ENCODE peak calls at places on chromosome 18, in seven cellular contexts. One of them, this sample, is unnamed.

GRCh38 chr18:77062518-77063003 is 70.0 kb downstream of the MBP start:
- DNase-seq in mucosa of descending colon: no peak
- DNase-seq in GM12865: peak
- DNase-seq in cortex of kidney: no peak
- DNase-seq in T-cell: peak
- DNase-seq in adrenal gland: no peak
- DNase-seq in RPMI8226: peak
- DNase-seq in this sample: peak

GRCh38 chr18:26863122-26863879 is 2.2 kb downstream of the AQP4 start:
- DNase-seq in cortex of kidney: no peak
- DNase-seq in adrenal gland: peak
- DNase-seq in GM12865: no peak
- DNase-seq in T-cell: no peak
- DNase-seq in mucosa of descending colon: peak
- DNase-seq in RPMI8226: no peak
- DNase-seq in this sample: no peak

GRCh38 chr18:68418881-68419280 is 296.0 kb downstream of the TMX3 start:
- DNase-seq in cortex of kidney: no peak
- DNase-seq in RPMI8226: no peak
- DNase-seq in adrenal gland: no peak
- DNase-seq in mucosa of descending colon: no peak
- DNase-seq in T-cell: no peak
- DNase-seq in GM12865: no peak
- DNase-seq in this sample: no peak

GRCh38 chr18:51563401-51563800 is 365.9 kb upstream of the MEX3C start:
- DNase-seq in cortex of kidney: no peak
- DNase-seq in RPMI8226: no peak
- DNase-seq in mucosa of descending colon: no peak
- DNase-seq in T-cell: no peak
- DNase-seq in adrenal gland: no peak
- DNase-seq in GM12865: peak
- DNase-seq in this sample: no peak

GRCh38 chr18:79524181-79525078 is 128.7 kb downstream of the NFATC1 start:
- DNase-seq in adrenal gland: peak
- DNase-seq in RPMI8226: no peak
- DNase-seq in GM12865: peak
- DNase-seq in T-cell: peak
- DNase-seq in mucosa of descending colon: no peak
- DNase-seq in cortex of kidney: no peak
- DNase-seq in this sample: no peak

GRCh38 chr18:9575558-9575957 is 38.8 kb downstream of the PPP4R1 start:
- DNase-seq in adrenal gland: peak
- DNase-seq in RPMI8226: peak
- DNase-seq in mucosa of descending colon: peak
- DNase-seq in cortex of kidney: no peak
- DNase-seq in GM12865: peak
- DNase-seq in T-cell: no peak
- DNase-seq in this sample: peak

GRCh38 chr18:78510636-78511035 is 469.0 kb upstream of the SALL3 start:
- DNase-seq in mucosa of descending colon: no peak
- DNase-seq in adrenal gland: peak
- DNase-seq in RPMI8226: no peak
- DNase-seq in T-cell: no peak
- DNase-seq in cortex of kidney: no peak
- DNase-seq in GM12865: no peak
- DNase-seq in this sample: no peak

GRCh38 chr18:58886864-58887612 is 22.4 kb downstream of the ZNF532 start:
- DNase-seq in T-cell: no peak
- DNase-seq in RPMI8226: no peak
- DNase-seq in cortex of kidney: no peak
- DNase-seq in adrenal gland: no peak
- DNase-seq in GM12865: no peak
- DNase-seq in mucosa of descending colon: no peak
- DNase-seq in this sample: no peak

GRCh38 chr18:79583426-79583825 is 96.2 kb upstream of the CTDP1 start:
- DNase-seq in adrenal gland: no peak
- DNase-seq in mucosa of descending colon: no peak
- DNase-seq in cortex of kidney: no peak
- DNase-seq in GM12865: no peak
- DNase-seq in T-cell: no peak
- DNase-seq in RPMI8226: no peak
- DNase-seq in this sample: no peak

GRCh38 chr18:61569176-61569892 is 236.1 kb downstream of the CDH20 start:
- DNase-seq in cortex of kidney: no peak
- DNase-seq in RPMI8226: no peak
- DNase-seq in mucosa of descending colon: no peak
- DNase-seq in T-cell: no peak
- DNase-seq in adrenal gland: peak
- DNase-seq in GM12865: no peak
- DNase-seq in this sample: peak

GRCh38 chr18:63082661-63083531 is 236.7 kb downstream of the BCL2 start:
- DNase-seq in T-cell: no peak
- DNase-seq in cortex of kidney: no peak
- DNase-seq in GM12865: no peak
- DNase-seq in adrenal gland: peak
- DNase-seq in mucosa of descending colon: no peak
- DNase-seq in RPMI8226: no peak
- DNase-seq in this sample: peak